ENCODE peak calls at places on chromosome 4, in five cellular contexts. S is H54, J is Calu3, C is skeletal muscle cell, L is C1 segment of cervical spinal cord. Q is an unnamed sample.

GRCh38 chr4:83195280-83195679 is 80.8 kb upstream of the PLAC8 start:
- DNase-seq in L (no peak), C (no peak), J (no peak), S (no peak), Q (no peak)

GRCh38 chr4:39655866-39656265 is 17.2 kb upstream of the SMIM14 start:
- DNase-seq in J (no peak), S (no peak), C (no peak), L (no peak), Q (peak; percentile 53)

GRCh38 chr4:153217440-153217839 is 13.2 kb downstream of the TRIM2 start:
- DNase-seq in S (no peak), L (no peak), C (peak; percentile 43), J (no peak), Q (no peak)

GRCh38 chr4:36332023-36332781 is 50.8 kb downstream of the DTHD1 start:
- DNase-seq in S (no peak), C (no peak), L (peak; percentile 54), J (no peak), Q (no peak)

GRCh38 chr4:58475097-58475496 is 1364.9 kb upstream of the IGFBP7 start:
- DNase-seq in S (no peak), J (no peak), C (no peak), L (no peak), Q (no peak)

GRCh38 chr4:87118826-87119225 is 101.6 kb downstream of the KLHL8 start:
- DNase-seq in C (no peak), S (no peak), L (no peak), J (no peak), Q (no peak)

GRCh38 chr4:7652006-7652405 is 217.3 kb upstream of the PSAPL1 start:
- DNase-seq in J (no peak), S (no peak), C (no peak), L (no peak), Q (no peak)

GRCh38 chr4:41410049-41410448 is 127.9 kb upstream of the LIMCH1 start:
- DNase-seq in S (no peak), J (no peak), C (no peak), L (no peak), Q (no peak)

GRCh38 chr4:87108142-87108546 is 112.3 kb downstream of the KLHL8 start:
- DNase-seq in L (no peak), J (peak; percentile 21), S (peak; percentile 28), C (no peak), Q (peak; percentile 89)

GRCh38 chr4:184765473-184766346 is 31.8 kb upstream of the CENPU start:
- DNase-seq in L (no peak), J (no peak), C (no peak), S (no peak), Q (no peak)

GRCh38 chr4:140004580-140005314 is 149.2 kb downstream of the MAML3 start:
- DNase-seq in J (no peak), S (no peak), L (peak; percentile 44), C (no peak), Q (peak; percentile 46)

GRCh38 chr4:84565951-84566350 is 17.0 kb upstream of the CDS1 start:
- DNase-seq in C (no peak), J (no peak), L (no peak), S (no peak), Q (no peak)